ENCODE peak calls at places on chromosome 12, in five cellular contexts. W is fibroblast of the aortic adventitia, F is fibroblast of mammary gland, T is non-pigmented ciliary epithelial cell, O is mammary epithelial cell. K is an unnamed sample.
A peak's percentile ranks its signal among the peaks of the same experiment; 100 is the strongest.

GRCh38 chr12:124369055-124369900 is 74.4 kb downstream of the RFLNA start:
- DNase-seq in W (peak; percentile 95), O (no peak), F (peak; percentile 94), T (peak; percentile 40), K (no peak)

GRCh38 chr12:4269279-4269991 is 4.1 kb upstream of the CCND2 start:
- DNase-seq in F (peak; percentile 50), T (no peak), W (no peak), O (peak; percentile 39), K (no peak)

GRCh38 chr12:33628087-33628486 is 188.5 kb upstream of the SYT10 start:
- DNase-seq in O (peak; percentile 14), T (no peak), W (no peak), F (no peak), K (peak; percentile 23)

GRCh38 chr12:11805043-11805442 is 155.6 kb downstream of the ETV6 start:
- DNase-seq in W (no peak), F (no peak), O (no peak), T (no peak), K (no peak)

GRCh38 chr12:85657836-85658235 is 178.4 kb downstream of the RASSF9 start:
- DNase-seq in W (no peak), F (no peak), O (no peak), T (no peak), K (no peak)

GRCh38 chr12:110135012-110135411 is 10.9 kb downstream of the IFT81 start:
- DNase-seq in F (peak; percentile 89), O (no peak), W (peak; percentile 76), T (peak; percentile 64), K (no peak)

GRCh38 chr12:105214670-105215375 is 21.2 kb downstream of the APPL2 start:
- DNase-seq in O (peak; percentile 70), F (no peak), W (no peak), T (no peak), K (no peak)

GRCh38 chr12:112929715-112930114 is 8.6 kb upstream of the OAS3 start:
- DNase-seq in T (no peak), F (no peak), O (no peak), W (no peak), K (no peak)

GRCh38 chr12:6041891-6042290 is 82.6 kb downstream of the VWF start:
- DNase-seq in O (no peak), F (peak; percentile 50), T (no peak), W (no peak), K (no peak)

GRCh38 chr12:1661553-1662335 is 29.1 kb upstream of the ADIPOR2 start:
- DNase-seq in O (peak; percentile 80), T (peak; percentile 35), F (peak; percentile 90), W (peak; percentile 56), K (peak; percentile 46)

GRCh38 chr12:1587927-1588573 is 6.3 kb downstream of the FBXL14 start:
- DNase-seq in T (no peak), F (no peak), W (no peak), O (no peak), K (no peak)

GRCh38 chr12:114625294-114625851 is 58.6 kb downstream of the TBX3 start:
- DNase-seq in O (peak; percentile 26), F (peak; percentile 77), T (peak; percentile 24), W (peak; percentile 66), K (peak; percentile 43)

GRCh38 chr12:62631531-62632520 is 165.2 kb downstream of the MON2 start:
- DNase-seq in F (peak; percentile 90), O (peak; percentile 44), T (peak; percentile 24), W (peak; percentile 97), K (no peak)

GRCh38 chr12:126156806-126157574 is 1091.8 kb downstream of the AACS start:
- DNase-seq in W (no peak), T (no peak), O (no peak), F (no peak), K (no peak)

GRCh38 chr12:64059685-64060084 is 162.4 kb downstream of the KICS2 start:
- DNase-seq in W (no peak), F (peak; percentile 58), O (peak; percentile 10), T (no peak), K (no peak)

GRCh38 chr12:62113366-62114011 is 146.7 kb upstream of the USP15 start:
- DNase-seq in W (no peak), T (no peak), F (no peak), O (no peak), K (no peak)

GRCh38 chr12:32198555-32198954 is 91.9 kb downstream of the BICD1 start:
- DNase-seq in W (no peak), F (peak; percentile 73), O (peak; percentile 88), T (no peak), K (no peak)

GRCh38 chr12:110733089-110733715 is 9.5 kb downstream of the PPP1CC start:
- DNase-seq in F (peak; percentile 78), O (peak; percentile 9), T (no peak), W (peak; percentile 77), K (no peak)

GRCh38 chr12:14952295-14952995 is 9.0 kb downstream of the ARHGDIB start:
- DNase-seq in O (peak; percentile 95), F (peak; percentile 90), W (peak; percentile 68), T (peak; percentile 96), K (no peak)

GRCh38 chr12:131747771-131748170 is 36.9 kb downstream of the SFSWAP start:
- DNase-seq in W (no peak), T (no peak), O (no peak), F (no peak), K (no peak)

GRCh38 chr12:3117628-3118027 is 40.4 kb downstream of the TSPAN9 start:
- DNase-seq in F (peak; percentile 94), W (peak; percentile 59), T (peak; percentile 85), O (peak; percentile 89), K (no peak)

GRCh38 chr12:5068623-5069022 is 24.9 kb downstream of the KCNA5 start:
- DNase-seq in W (no peak), O (no peak), T (no peak), F (no peak), K (no peak)

GRCh38 chr12:6963016-6963731 is 7.3 kb downstream of the PHB2 start:
- DNase-seq in T (no peak), F (no peak), O (peak; percentile 87), W (no peak), K (peak; percentile 87)

GRCh38 chr12:38614171-38614570 is 291.2 kb downstream of the CPNE8 start:
- DNase-seq in W (no peak), T (no peak), F (no peak), O (no peak), K (no peak)

GRCh38 chr12:72133497-72134055 is 138.6 kb upstream of the TRHDE start:
- DNase-seq in O (no peak), F (no peak), T (no peak), W (no peak), K (no peak)

GRCh38 chr12:1318327-1319031 is 275.9 kb downstream of the FBXL14 start:
- DNase-seq in F (peak; percentile 44), T (no peak), W (peak; percentile 60), O (peak; percentile 52), K (no peak)

GRCh38 chr12:122029620-122030426 is 8.1 kb downstream of the BCL7A start:
- DNase-seq in T (no peak), F (no peak), O (peak; percentile 77), W (no peak), K (no peak)

GRCh38 chr12:109715310-109716091 is 1.9 kb downstream of the FAM222A start:
- DNase-seq in W (no peak), T (no peak), O (no peak), F (no peak), K (peak; percentile 40)

GRCh38 chr12:105253882-105254513 is 18.0 kb upstream of the APPL2 start:
- DNase-seq in O (peak; percentile 66), W (peak; percentile 74), T (no peak), F (peak; percentile 77), K (no peak)

GRCh38 chr12:39575498-39575875 is 44.1 kb downstream of the ABCD2 start:
- DNase-seq in W (no peak), T (no peak), O (no peak), F (no peak), K (no peak)

GRCh38 chr12:1071182-1071581 is 80.2 kb downstream of the ERC1 start:
- DNase-seq in O (no peak), F (no peak), W (no peak), T (no peak), K (no peak)

GRCh38 chr12:77133566-77133965 is 68.2 kb upstream of the E2F7 start:
- DNase-seq in T (no peak), F (peak; percentile 65), O (peak; percentile 58), W (peak; percentile 67), K (peak; percentile 16)

GRCh38 chr12:69247253-69248018 is 8.1 kb downstream of the CPSF6 start:
- DNase-seq in T (no peak), W (no peak), F (no peak), O (no peak), K (no peak)

GRCh38 chr12:121025442-121026226 is 9.3 kb upstream of the C12orf43 start:
- DNase-seq in T (no peak), O (peak; percentile 15), W (no peak), F (no peak), K (no peak)

GRCh38 chr12:47834199-47835016 is 14.7 kb upstream of the HDAC7 start:
- DNase-seq in W (no peak), O (no peak), F (no peak), T (no peak), K (no peak)

GRCh38 chr12:30927210-30927576 is 645 bp downstream of the TSPAN11 start:
- DNase-seq in F (no peak), O (no peak), T (no peak), W (no peak), K (no peak)